ENCODE peak calls at places on chromosomes 6 and 20, in four cellular contexts. S is RWPE2, V is ascending aorta, O is uterus. Y is an unnamed sample.

GRCh38 chr20:58374027-58374850 is 14.8 kb upstream of the VAPB start:
- DNase-seq in S (peak), V (no peak), O (no peak), Y (no peak)

GRCh38 chr20:4726710-4727391 is 5.1 kb downstream of the PRND start:
- DNase-seq in S (no peak), V (no peak), O (peak), Y (no peak)

GRCh38 chr6:18463429-18463828 is 76.3 kb downstream of the RNF144B start:
- DNase-seq in S (no peak), V (no peak), O (no peak), Y (no peak)

GRCh38 chr20:1171461-1172093 is 13.2 kb downstream of the TMEM74B start:
- DNase-seq in S (no peak), V (no peak), O (no peak), Y (no peak)

GRCh38 chr20:64103871-64104666 is 3.3 kb downstream of the NPBWR2 start:
- DNase-seq in S (peak), V (peak), O (no peak), Y (peak)

GRCh38 chr20:3156811-3157619 is 2.6 kb downstream of the FASTKD5 start:
- DNase-seq in S (no peak), V (no peak), O (no peak), Y (no peak)

GRCh38 chr20:7650481-7650880 is 289.8 kb downstream of the HAO1 start:
- DNase-seq in S (no peak), V (no peak), O (no peak), Y (no peak)

GRCh38 chr6:117128052-117128451 is 137.3 kb upstream of the VGLL2 start:
- DNase-seq in S (no peak), V (no peak), O (no peak), Y (no peak)

GRCh38 chr6:167115054-167115453 is 7.8 kb upstream of the CCR6 start:
- DNase-seq in S (no peak), V (no peak), O (no peak), Y (no peak)

GRCh38 chr20:57372581-57373350 is 18.4 kb upstream of the RBM38 start:
- DNase-seq in S (peak), V (no peak), O (no peak), Y (peak)

GRCh38 chr20:56801991-56802740 is 173.1 kb downstream of the TFAP2C start:
- DNase-seq in S (no peak), V (no peak), O (no peak), Y (no peak)

GRCh38 chr20:15848126-15848525 is 725.1 kb downstream of the KIF16B start:
- DNase-seq in S (no peak), V (no peak), O (no peak), Y (no peak)

GRCh38 chr6:85580878-85581267 is 12.8 kb downstream of the SNX14 start:
- DNase-seq in S (no peak), V (no peak), O (no peak), Y (no peak)

GRCh38 chr6:167426074-167426473 is 101.2 kb downstream of the TTLL2 start:
- DNase-seq in S (no peak), V (no peak), O (no peak), Y (no peak)

GRCh38 chr6:33072508-33073100 is 845 bp downstream of the HLA-DPA1 start:
- DNase-seq in S (no peak), V (no peak), O (no peak), Y (no peak)

GRCh38 chr6:125931733-125932450 is 24.7 kb upstream of the HINT3 start:
- DNase-seq in S (no peak), V (no peak), O (no peak), Y (no peak)

GRCh38 chr20:19098092-19098491 is 114.3 kb upstream of the SLC24A3 start:
- DNase-seq in S (no peak), V (no peak), O (no peak), Y (no peak)

GRCh38 chr20:56540415-56540814 is 7.4 kb downstream of the FAM209B start:
- DNase-seq in S (no peak), V (no peak), O (no peak), Y (no peak)

GRCh38 chr6:1267790-1268762 is 43.8 kb upstream of the FOXQ1 start:
- DNase-seq in S (no peak), V (no peak), O (no peak), Y (no peak)

GRCh38 chr20:51542033-51542893 is at the start of gene NFATC2:
- DNase-seq in S (no peak), V (no peak), O (no peak), Y (no peak)

GRCh38 chr6:130839379-130839778 is 12.2 kb downstream of the SMLR1 start:
- DNase-seq in S (no peak), V (no peak), O (no peak), Y (no peak)

GRCh38 chr6:154243793-154244768 is 112.5 kb downstream of the IPCEF1 start:
- DNase-seq in S (no peak), V (no peak), O (no peak), Y (no peak)

GRCh38 chr20:47506335-47506734 is 4.6 kb downstream of the NCOA3 start:
- DNase-seq in S (no peak), V (no peak), O (no peak), Y (no peak)

GRCh38 chr20:61582196-61582923 is 330.3 kb downstream of the CDH4 start:
- DNase-seq in S (no peak), V (no peak), O (no peak), Y (no peak)

GRCh38 chr6:131061041-131061770 is 1.8 kb downstream of the EPB41L2 start:
- DNase-seq in S (no peak), V (no peak), O (no peak), Y (no peak)

GRCh38 chr6:32664827-32665362 is 1.6 kb downstream of the HLA-DQB1 start:
- DNase-seq in S (no peak), V (no peak), O (peak), Y (no peak)

GRCh38 chr20:61680096-61680495 is 385.6 kb downstream of the TAF4 start:
- DNase-seq in S (no peak), V (no peak), O (no peak), Y (no peak)

GRCh38 chr20:57680934-57681914 is 28.6 kb downstream of the PMEPA1 start:
- DNase-seq in S (no peak), V (no peak), O (no peak), Y (no peak)

GRCh38 chr6:34071111-34071883 is 74.6 kb downstream of the GRM4 start:
- DNase-seq in S (no peak), V (no peak), O (no peak), Y (no peak)

GRCh38 chr6:455006-455585 is 63.5 kb downstream of the IRF4 start:
- DNase-seq in S (peak), V (no peak), O (no peak), Y (no peak)

GRCh38 chr6:156719720-156720563 is 57.2 kb upstream of the ARID1B start:
- DNase-seq in S (peak), V (peak), O (peak), Y (no peak)

GRCh38 chr6:20333870-20334269 is 67.8 kb upstream of the E2F3 start:
- DNase-seq in S (no peak), V (no peak), O (no peak), Y (no peak)

GRCh38 chr20:25218109-25218486 is 22.6 kb downstream of the ENTPD6 start:
- DNase-seq in S (no peak), V (no peak), O (peak), Y (no peak)

GRCh38 chr6:129340983-129341382 is 369.0 kb downstream of the ARHGAP18 start:
- DNase-seq in S (no peak), V (no peak), O (no peak), Y (no peak)

GRCh38 chr20:47814632-47815415 is 29.5 kb upstream of the SULF2 start:
- DNase-seq in S (peak), V (no peak), O (no peak), Y (peak)

GRCh38 chr6:111845441-111845871 is 27.8 kb downstream of the FYN start:
- DNase-seq in S (no peak), V (no peak), O (no peak), Y (no peak)

DNA sequence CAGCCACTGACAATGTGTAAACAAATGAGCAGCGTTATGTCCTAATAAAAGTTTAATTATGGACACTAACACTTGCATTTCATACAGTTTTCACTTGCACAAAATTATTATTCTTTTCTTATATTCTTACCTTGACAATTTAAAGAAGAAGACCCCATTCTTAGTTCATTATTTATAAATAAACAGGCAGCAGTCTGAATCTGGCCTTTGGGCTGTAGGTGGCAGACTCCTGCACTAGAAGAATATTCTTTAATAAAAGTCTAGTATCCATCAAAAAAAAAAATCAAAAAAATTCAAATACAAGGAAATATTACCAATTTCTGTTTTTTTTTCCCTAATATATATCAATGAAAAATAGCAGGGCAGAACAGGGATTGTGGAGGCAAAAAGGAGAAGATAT is 24.8 kb downstream of the PTCHD4 start:
- DNase-seq in S (no peak), V (no peak), O (no peak), Y (no peak)
- TF ChIP-seq CTCF in S (peak), V (no peak), O (no peak), Y (peak)

GRCh38 chr6:66926060-66926459 is 1219.0 kb upstream of the EYS start:
- DNase-seq in S (no peak), V (no peak), O (no peak), Y (no peak)
- TF ChIP-seq CTCF in S (no peak), V (no peak), O (no peak), Y (peak)

GRCh38 chr6:96899019-96899418 is 1.3 kb upstream of the NDUFAF4 start:
- DNase-seq in S (no peak), V (no peak), O (peak), Y (no peak)
- TF ChIP-seq CTCF in S (peak), V (no peak), O (peak), Y (peak)

GRCh38 chr6:52495859-52496396 is 75.8 kb downstream of the EFHC1 start:
- DNase-seq in S (no peak), V (no peak), O (no peak), Y (no peak)
- TF ChIP-seq CTCF in S (no peak), V (no peak), O (no peak), Y (no peak)

GRCh38 chr6:135088232-135088760 is 33.7 kb upstream of the HBS1L start:
- DNase-seq in S (no peak), V (no peak), O (no peak), Y (no peak)

GRCh38 chr6:135085700-135086413 is 31.2 kb upstream of the HBS1L start:
- DNase-seq in S (no peak), V (no peak), O (no peak), Y (no peak)

GRCh38 chr6:135086414-135086764 is 31.8 kb upstream of the HBS1L start:
- DNase-seq in S (no peak), V (no peak), O (no peak), Y (no peak)

GRCh38 chr6:135087803-135088202 is 33.2 kb upstream of the HBS1L start:
- DNase-seq in S (no peak), V (no peak), O (no peak), Y (no peak)

GRCh38 chr6:135087403-135087802 is 32.8 kb upstream of the HBS1L start:
- DNase-seq in S (no peak), V (no peak), O (no peak), Y (no peak)
- TF ChIP-seq CTCF in S (no peak), V (no peak), O (no peak), Y (no peak)

DNA sequence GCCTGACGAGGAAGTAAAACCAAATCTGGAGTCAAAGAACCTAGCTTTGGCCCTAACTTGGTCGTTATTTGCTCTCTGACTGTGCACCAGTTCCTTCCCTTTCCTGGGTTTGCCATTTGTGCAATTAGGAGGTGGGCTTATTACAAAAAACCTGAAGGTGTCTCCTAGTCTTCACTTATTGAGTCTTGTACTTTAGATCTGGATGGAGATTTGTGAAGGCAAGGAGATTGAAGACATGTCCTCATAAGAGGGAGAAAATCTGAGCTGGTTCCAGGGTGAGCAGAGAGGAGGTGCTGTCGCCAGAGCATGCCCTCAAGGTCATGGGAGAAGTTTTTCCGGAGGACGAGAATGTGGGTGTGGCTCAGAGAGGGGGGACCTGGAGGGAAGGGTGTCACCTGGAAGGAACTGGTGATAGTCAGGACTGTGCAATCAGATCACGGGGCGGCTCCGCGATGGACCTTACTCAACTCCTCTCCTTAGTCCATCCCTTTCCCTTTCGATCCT is 703 bp upstream of the ACSS2 start:
- DNase-seq in S (no peak), V (no peak), O (no peak), Y (no peak)
- TF ChIP-seq CTCF in S (peak), V (no peak), O (peak), Y (peak)

GRCh38 chr6:80541886-80542285 is 435.4 kb downstream of the BCKDHB start:
- DNase-seq in S (no peak), V (no peak), O (no peak), Y (no peak)
- TF ChIP-seq CTCF in S (no peak), V (no peak), O (no peak), Y (no peak)